ENCODE peak calls at places on chromosomes 16 and 17, in nine cellular contexts. X is breast epithelium, O is A549, Y is uterus, R is prostate gland, Z is ovary, K is transverse colon, S is adrenal gland, A is heart left ventricle. D is an unnamed sample.
A peak's percentile ranks its signal among the peaks of the same experiment; 100 is the strongest.

GRCh38 chr17:17155568-17155967 is 50.6 kb downstream of the PLD6 start:
- DNase-seq in Y (no peak), O (no peak), K (no peak), X (no peak), Z (no peak), R (no peak), A (no peak), S (no peak), D (no peak)

GRCh38 chr17:81043725-81044427 is 8.9 kb downstream of the BAIAP2 start:
- DNase-seq in K (no peak), Z (no peak), R (no peak), A (no peak), O (peak; percentile 50), Y (peak; percentile 46), X (peak; percentile 85), S (peak; percentile 81), D (no peak)

GRCh38 chr16:68215302-68215701 is 20.6 kb downstream of the ESRP2 start:
- DNase-seq in A (no peak), S (no peak), R (no peak), Z (no peak), K (no peak), Y (no peak), O (no peak), X (no peak), D (no peak)

GRCh38 chr16:57937861-57938260 is 33.1 kb downstream of the CNGB1 start:
- DNase-seq in K (no peak), X (no peak), A (no peak), Z (no peak), Y (no peak), S (no peak), O (no peak), R (no peak), D (no peak)

GRCh38 chr16:14372471-14372870 is 257.6 kb downstream of the PARN start:
- DNase-seq in K (no peak), Z (no peak), X (no peak), R (no peak), Y (no peak), S (no peak), A (no peak), O (no peak), D (no peak)

GRCh38 chr17:52383493-52384100 is 225.1 kb upstream of the CA10 start:
- DNase-seq in X (no peak), Z (no peak), Y (no peak), K (peak; percentile 60), S (peak; percentile 83), R (peak; percentile 70), O (peak; percentile 13), A (no peak), D (no peak)

GRCh38 chr17:7408341-7408740 is 696 bp downstream of the NLGN2 start:
- DNase-seq in R (no peak), K (no peak), S (no peak), O (no peak), A (no peak), Y (no peak), Z (peak; percentile 39), X (no peak), D (no peak)

GRCh38 chr17:1220346-1220745 is 40.6 kb upstream of the ABR start:
- DNase-seq in S (no peak), K (no peak), A (peak; percentile 3), O (no peak), Y (no peak), X (no peak), R (no peak), Z (no peak), D (no peak)

DNA sequence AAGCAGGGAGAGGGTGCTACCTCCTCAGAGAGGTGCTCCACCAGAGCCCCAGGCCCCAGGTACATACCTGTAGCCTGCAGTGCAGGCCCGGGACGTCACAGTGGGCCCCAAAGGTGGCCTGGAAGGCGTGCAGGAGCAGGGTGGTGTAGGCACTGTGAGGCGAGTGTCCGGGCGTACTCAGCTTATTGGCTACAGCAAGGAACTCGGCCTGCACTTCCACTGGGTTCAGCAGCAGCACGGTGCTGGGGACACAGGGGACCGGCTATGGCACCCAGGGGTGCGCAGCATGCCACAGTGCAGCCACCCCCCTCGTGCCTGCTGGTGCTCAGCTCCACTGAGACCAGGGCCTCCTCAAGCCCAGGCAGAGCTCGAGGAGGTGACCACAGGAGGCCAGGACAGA is 23.2 kb upstream of the PIK3R6 start:
- DNase-seq in S (no peak), Z (no peak), X (no peak), R (no peak), Y (no peak), A (no peak), K (no peak), O (no peak), D (no peak)
- H3K27ac ChIP-seq in S (no peak overlapping the region), Z (no peak overlapping the region), X (no peak overlapping the region), R (no peak overlapping the region), Y (no peak overlapping the region), A (no peak overlapping the region), K (no peak overlapping the region), O (no peak overlapping the region), D (no peak overlapping the region)

GRCh38 chr17:28743243-28744103 is at the start of gene TRAF4:
- DNase-seq in A (peak; percentile 89), X (peak; percentile 81), S (peak; percentile 81), K (peak; percentile 89), Y (peak; percentile 67), R (peak; percentile 73), O (peak; percentile 96), Z (peak; percentile 85), D (no peak)
- TF ChIP-seq POLR2A in A (peak; percentile 67), X (peak; percentile 44), S (peak; percentile 91), K (peak; percentile 75), Y (peak; percentile 98), R (peak; percentile 83), O (peak; percentile 97), Z (peak; percentile 96), D (no peak)

DNA sequence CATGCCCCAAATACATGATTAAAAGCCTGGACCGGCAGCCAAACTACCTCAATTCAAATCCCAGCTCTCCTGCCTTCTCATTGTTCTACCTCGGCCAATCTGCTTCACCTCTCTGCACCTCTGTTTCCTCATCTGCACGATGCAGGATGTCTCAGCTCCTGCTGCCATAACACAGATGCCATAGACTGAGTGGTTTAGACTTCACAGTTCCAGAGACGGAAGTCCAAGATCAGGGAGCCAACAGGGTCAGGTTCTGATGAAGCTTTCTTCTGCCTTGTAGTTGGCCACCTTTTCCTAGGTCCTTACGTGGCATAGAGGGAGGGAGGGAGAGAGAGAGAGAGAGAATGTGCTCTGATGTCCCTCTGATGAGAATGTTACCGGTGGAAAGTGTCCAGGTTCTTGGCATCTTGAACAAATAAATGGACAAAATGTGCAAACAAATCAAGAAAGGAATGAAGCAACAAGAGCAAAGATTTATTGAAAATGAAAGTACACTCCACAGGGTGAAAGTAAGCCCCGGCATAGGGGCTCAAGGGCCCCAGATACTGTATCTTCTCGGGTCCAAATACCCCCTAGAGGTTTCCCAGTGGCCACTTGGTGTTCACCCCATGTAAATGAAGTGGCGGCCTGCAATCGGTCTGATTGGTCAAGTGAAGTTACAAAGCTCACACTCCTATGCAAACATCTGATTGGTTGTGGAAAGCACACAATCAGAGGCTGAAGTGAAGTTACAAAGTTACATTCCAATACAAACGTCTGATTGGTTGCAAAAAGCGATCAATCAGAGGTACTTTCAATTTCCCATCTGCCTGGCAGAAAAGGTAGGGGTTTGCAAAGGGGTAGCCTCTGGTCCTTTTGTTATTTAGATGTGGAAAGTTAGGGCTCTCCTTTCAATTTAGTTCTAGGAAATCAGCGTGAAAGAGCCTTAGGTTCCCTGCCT is 43.3 kb upstream of the ZCCHC14 start:
- DNase-seq in S (no peak), R (no peak), K (no peak), O (no peak), Z (no peak), X (no peak), A (no peak), Y (no peak), D (no peak)
- H3K27ac ChIP-seq in S (no peak overlapping the region), R (no peak overlapping the region), K (no peak overlapping the region), O (no peak overlapping the region), Z (no peak overlapping the region), X (no peak overlapping the region), A (no peak overlapping the region), Y (no peak overlapping the region), D (no peak overlapping the region)

GRCh38 chr16:8869212-8869987 is 594 bp upstream of the CARHSP1 start:
- DNase-seq in Z (no peak), K (no peak), A (no peak), O (no peak), S (no peak), R (no peak), Y (no peak), X (no peak), D (no peak)
- TF ChIP-seq POLR2A in Z (no peak), K (no peak), A (no peak), O (no peak), S (no peak), R (no peak), Y (no peak), X (no peak), D (no peak)

GRCh38 chr16:11360581-11360980 is 15.3 kb downstream of the RMI2 start:
- DNase-seq in O (no peak), R (no peak), X (no peak), A (no peak), S (no peak), Z (no peak), K (no peak), Y (no peak), D (no peak)

GRCh38 chr16:11359370-11359769 is 14.1 kb downstream of the RMI2 start:
- DNase-seq in Z (no peak), O (no peak), A (no peak), K (no peak), S (no peak), Y (no peak), R (peak; percentile 74), X (peak; percentile 82), D (no peak)

GRCh38 chr16:11361043-11361442 is 15.8 kb downstream of the RMI2 start:
- DNase-seq in K (no peak), Z (no peak), S (no peak), O (no peak), R (no peak), A (no peak), X (no peak), Y (no peak), D (no peak)

GRCh38 chr16:11363927-11364258 is 18.6 kb downstream of the RMI2 start:
- DNase-seq in A (no peak), Y (no peak), S (no peak), R (no peak), K (no peak), Z (no peak), O (no peak), X (no peak), D (no peak)

DNA sequence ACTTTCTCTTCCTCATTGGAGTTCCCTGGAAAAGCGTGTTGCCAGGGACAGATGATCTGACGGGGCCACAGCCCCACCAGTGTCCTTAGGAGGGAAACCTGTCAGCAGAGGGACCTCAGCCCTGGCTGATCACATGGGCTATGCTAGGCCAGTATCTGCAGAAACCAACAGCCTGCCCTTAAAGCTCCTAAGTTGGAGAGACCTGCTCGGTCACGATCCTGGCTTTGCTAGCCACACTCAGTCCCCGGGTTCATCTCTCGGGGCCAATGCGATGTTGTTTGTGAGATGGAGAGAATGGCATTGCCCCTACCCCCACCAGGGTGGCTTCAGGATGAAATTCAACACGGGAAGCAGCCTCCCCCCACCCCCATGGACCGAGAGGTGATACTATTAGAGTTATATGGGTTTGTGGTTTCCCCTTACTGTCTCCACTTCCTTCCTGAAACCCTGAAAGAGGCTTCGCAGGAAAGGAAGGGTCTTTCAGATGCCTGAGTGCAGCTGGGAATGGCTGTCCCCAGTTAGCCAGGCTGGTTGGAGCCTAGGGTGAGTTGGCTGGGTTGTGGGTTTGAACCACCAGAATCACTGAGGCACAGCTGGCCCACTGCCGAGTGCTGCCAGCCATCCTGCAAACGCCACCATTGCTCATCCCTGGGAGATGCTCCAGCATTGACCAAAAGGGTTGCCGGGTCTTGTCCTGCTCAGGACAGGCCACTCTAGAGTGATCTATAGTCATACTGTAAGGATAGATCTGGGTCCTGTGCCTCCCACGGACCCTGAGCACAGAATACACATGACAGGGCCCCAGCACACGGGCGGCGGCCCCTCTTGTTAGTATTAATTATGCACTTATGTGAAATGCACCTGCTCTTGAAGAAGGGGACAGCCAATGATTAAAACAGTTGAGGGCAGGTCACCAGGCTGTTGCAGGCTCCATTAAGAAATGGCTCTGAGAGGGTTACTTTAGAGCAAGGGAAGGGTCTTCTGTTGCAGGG is 16.8 kb downstream of the RMI2 start:
- DNase-seq in K (no peak), Y (no peak), O (no peak), Z (no peak), A (no peak), R (no peak), S (no peak), X (no peak), D (no peak)
- H3K27ac ChIP-seq in K (no peak overlapping the region), Y (peak overlapping the region; percentile 51), O (no peak overlapping the region), Z (no peak overlapping the region), A (no peak overlapping the region), R (no peak overlapping the region), S (no peak overlapping the region), X (peak overlapping the region; percentile 13), D (no peak overlapping the region)

D was measured in esophagus muscularis mucosa.